ENCODE peak calls at places on chromosomes 11 and 22, in eight cellular contexts. E is T-helper 1 cell; S is GM20000; R is AG10803; H is posterior vena cava; V is fibroblast of pulmonary artery; B is stimulated activated CD4-positive, alpha-beta T cell treated with anti-CD3 and anti-CD28 coated beads, Interleukin-15, amount 100 ng/mL, for 24 hours; L is retina. M is an unnamed sample.

GRCh38 chr11:123505546-123506299 is 75.7 kb downstream of the GRAMD1B start:
- DNase-seq in H (no peak), R (no peak), S (no peak), L (peak), E (no peak), V (no peak), B (no peak), M (no peak)

GRCh38 chr11:69238562-69239319 is 55.2 kb upstream of the MYEOV start:
- DNase-seq in R (no peak), H (peak), S (peak), B (peak), L (no peak), E (no peak), V (no peak), M (peak)

GRCh38 chr11:111604392-111605009 is 2.3 kb downstream of the SIK2 start:
- DNase-seq in R (peak), E (no peak), H (no peak), V (peak), B (no peak), L (peak), S (peak), M (no peak)

GRCh38 chr11:24321229-24321628 is 175.6 kb upstream of the LUZP2 start:
- DNase-seq in B (no peak), H (no peak), R (no peak), E (no peak), L (no peak), V (no peak), S (no peak), M (no peak)

GRCh38 chr22:42328130-42328821 is 57.8 kb upstream of the TCF20 start:
- DNase-seq in S (no peak), R (no peak), L (no peak), V (no peak), E (no peak), B (peak), H (no peak), M (no peak)

GRCh38 chr11:16346975-16347374 is 9.4 kb downstream of the SOX6 start:
- DNase-seq in R (no peak), V (peak), L (no peak), S (no peak), B (no peak), E (no peak), H (no peak), M (no peak)

GRCh38 chr22:46696225-46696518 is 41.9 kb downstream of the CERK start:
- DNase-seq in R (no peak), L (no peak), V (no peak), S (no peak), B (no peak), E (no peak), H (no peak), M (no peak)

GRCh38 chr11:65891180-65892136 is 985 bp downstream of the CCDC85B start:
- DNase-seq in S (no peak), L (peak), V (peak), B (peak), R (no peak), H (no peak), E (no peak), M (peak)

GRCh38 chr11:78465169-78465942 is 47.7 kb upstream of the GAB2 start:
- DNase-seq in S (peak), H (no peak), R (no peak), L (no peak), B (peak), E (no peak), V (no peak), M (peak)

GRCh38 chr22:49999063-49999900 is 13.3 kb downstream of the IL17REL start:
- DNase-seq in V (no peak), S (peak), B (peak), E (no peak), R (no peak), H (peak), L (peak), M (no peak)

GRCh38 chr11:4443479-4443878 is 5.6 kb upstream of the OR52K2 start:
- DNase-seq in L (no peak), V (no peak), S (no peak), R (no peak), B (no peak), E (no peak), H (no peak), M (no peak)

GRCh38 chr11:46330154-46330886 is 16.9 kb upstream of the DGKZ start:
- DNase-seq in B (no peak), L (peak), V (no peak), E (no peak), H (no peak), R (no peak), S (no peak), M (no peak)

GRCh38 chr11:33434294-33434693 is 177.1 kb downstream of the HIPK3 start:
- DNase-seq in L (no peak), R (no peak), S (no peak), E (no peak), B (no peak), V (no peak), H (no peak), M (no peak)

GRCh38 chr11:120547301-120547700 is 35.8 kb downstream of the GRIK4 start:
- DNase-seq in L (peak), V (peak), E (no peak), B (no peak), S (no peak), R (peak), H (no peak), M (no peak)

GRCh38 chr22:37201066-37201820 is 11.0 kb downstream of the SSTR3 start:
- DNase-seq in B (no peak), S (no peak), V (no peak), H (peak), R (no peak), L (no peak), E (no peak), M (no peak)

GRCh38 chr11:45982656-45983470 is 60.4 kb downstream of the LARGE2 start:
- DNase-seq in R (peak), V (peak), H (peak), B (peak), E (no peak), L (peak), S (no peak), M (peak)

M was measured in activated naive CD8-positive, alpha-beta T cell treated with anti-CD3 and anti-CD28 coated beads for 36 hours.